ENCODE peak calls at places on chromosome 16, in nine cellular contexts. W is ovary, F is prostate gland, L is breast epithelium, C is body of pancreas, N is transverse colon, V is suprapubic skin, T is right lobe of liver, G is adrenal gland. J is an unnamed sample.

GRCh38 chr16:66275795-66276428 is 90.6 kb upstream of the CDH5 start:
- DNase-seq in W (no peak), F (no peak), L (no peak), C (peak), N (peak), V (no peak), T (no peak), G (no peak), J (peak)

GRCh38 chr16:1351582-1352362 is at the start of the genes GNPTG and TSR3:
- DNase-seq in W (peak), F (peak), L (peak), C (peak), N (peak), V (peak), T (peak), G (peak), J (peak)

GRCh38 chr16:6019490-6019991 is 921.9 kb upstream of the EEF2KMT start:
- DNase-seq in W (no peak), F (no peak), L (no peak), C (no peak), N (no peak), V (no peak), T (no peak), G (no peak), J (no peak)

GRCh38 chr16:55056585-55057520 is 126.2 kb downstream of the IRX5 start:
- DNase-seq in W (no peak), F (no peak), L (no peak), C (no peak), N (no peak), V (no peak), T (no peak), G (no peak), J (no peak)

GRCh38 chr16:54284931-54285413 is 1.6 kb downstream of the IRX3 start:
- DNase-seq in W (no peak), F (no peak), L (no peak), C (no peak), N (no peak), V (peak), T (no peak), G (no peak), J (no peak)

GRCh38 chr16:70685061-70685937 is 554 bp downstream of the MTSS2 start:
- DNase-seq in W (no peak), F (no peak), L (no peak), C (no peak), N (no peak), V (no peak), T (peak), G (no peak), J (no peak)

GRCh38 chr16:64542152-64542551 is 579.7 kb downstream of the CDH11 start:
- DNase-seq in W (no peak), F (no peak), L (no peak), C (no peak), N (no peak), V (no peak), T (no peak), G (no peak), J (no peak)

GRCh38 chr16:23244122-23244521 is 58.0 kb upstream of the SCNN1B start:
- DNase-seq in W (no peak), F (no peak), L (no peak), C (no peak), N (no peak), V (no peak), T (no peak), G (no peak), J (no peak)

GRCh38 chr16:51624083-51624775 is 473.2 kb upstream of the SALL1 start:
- DNase-seq in W (no peak), F (no peak), L (no peak), C (no peak), N (no peak), V (no peak), T (no peak), G (no peak), J (no peak)

GRCh38 chr16:31886227-31886626 is 12.6 kb downstream of the ZNF267 start:
- DNase-seq in W (no peak), F (no peak), L (no peak), C (no peak), N (no peak), V (no peak), T (no peak), G (no peak), J (no peak)
- TF ChIP-seq POLR2A in W (no peak), F (no peak), L (no peak), C (no peak), N (no peak), V (no peak), T (no peak), G (no peak), J (no peak)

GRCh38 chr16:8868272-8869211 is at the start of gene CARHSP1:
- DNase-seq in W (peak), F (peak), L (peak), C (peak), N (peak), V (peak), T (peak), G (peak), J (peak)
- TF ChIP-seq POLR2A in W (peak), F (peak), L (peak), C (peak), N (peak), V (no peak), T (peak), G (peak), J (peak)

GRCh38 chr16:78368121-78369102 is 269.0 kb downstream of the WWOX start:
- DNase-seq in W (no peak), F (no peak), L (no peak), C (no peak), N (no peak), V (no peak), T (no peak), G (no peak), J (no peak)

GRCh38 chr16:78363843-78364242 is 264.4 kb downstream of the WWOX start:
- DNase-seq in W (no peak), F (no peak), L (no peak), C (no peak), N (no peak), V (no peak), T (no peak), G (no peak), J (no peak)

GRCh38 chr16:78365376-78365775 is 265.9 kb downstream of the WWOX start:
- DNase-seq in W (no peak), F (no peak), L (no peak), C (no peak), N (no peak), V (no peak), T (no peak), G (no peak), J (no peak)

GRCh38 chr16:78364501-78364900 is 265.0 kb downstream of the WWOX start:
- DNase-seq in W (no peak), F (no peak), L (no peak), C (no peak), N (no peak), V (no peak), T (no peak), G (no peak), J (no peak)

DNA sequence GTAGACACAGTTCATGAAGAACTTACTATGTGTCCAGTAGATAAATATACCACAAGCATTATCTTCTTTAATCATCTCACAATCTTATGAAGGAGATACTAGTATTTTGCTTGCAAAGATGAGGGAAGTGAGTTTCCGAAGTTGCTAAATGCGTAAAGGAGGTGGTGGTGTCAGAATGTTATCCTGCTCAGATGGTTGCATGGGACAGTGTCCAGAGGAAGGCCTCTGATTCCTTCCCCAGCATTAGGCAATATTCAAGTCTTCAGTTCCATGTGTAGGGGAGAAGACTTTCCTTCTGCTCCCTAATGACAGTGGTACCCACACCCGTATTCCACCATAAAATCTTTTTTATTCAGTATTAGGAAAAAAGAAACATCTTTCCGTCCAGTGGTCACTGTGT is 263.3 kb downstream of the WWOX start:
- DNase-seq in W (no peak), F (no peak), L (no peak), C (no peak), N (no peak), V (no peak), T (no peak), G (no peak), J (no peak)
- TF ChIP-seq POLR2A in W (no peak), F (no peak), L (no peak), C (no peak), N (no peak), V (no peak), T (no peak), G (no peak), J (no peak)

GRCh38 chr16:85867189-85867588 is 31.8 kb upstream of the IRF8 start:
- DNase-seq in W (no peak), F (no peak), L (no peak), C (no peak), N (no peak), V (no peak), T (no peak), G (no peak), J (no peak)
- TF ChIP-seq POLR2A in W (no peak), F (no peak), L (no peak), C (no peak), N (no peak), V (no peak), T (no peak), G (no peak), J (no peak)

GRCh38 chr16:81832801-81833547 is 53.9 kb downstream of the PLCG2 start:
- DNase-seq in W (no peak), F (no peak), L (no peak), C (no peak), N (no peak), V (no peak), T (no peak), G (no peak), J (no peak)

GRCh38 chr16:81834868-81835267 is 55.8 kb downstream of the PLCG2 start:
- DNase-seq in W (no peak), F (no peak), L (no peak), C (no peak), N (no peak), V (no peak), T (no peak), G (no peak), J (no peak)

GRCh38 chr16:81833751-81834150 is 54.7 kb downstream of the PLCG2 start:
- DNase-seq in W (no peak), F (no peak), L (no peak), C (no peak), N (no peak), V (no peak), T (no peak), G (no peak), J (no peak)

GRCh38 chr16:81830845-81831600 is 51.9 kb downstream of the PLCG2 start:
- DNase-seq in W (no peak), F (no peak), L (no peak), C (no peak), N (no peak), V (no peak), T (no peak), G (no peak), J (no peak)

GRCh38 chr16:81831722-81832126 is 52.6 kb downstream of the PLCG2 start:
- DNase-seq in W (no peak), F (peak), L (peak), C (peak), N (peak), V (no peak), T (peak), G (peak), J (no peak)
- TF ChIP-seq POLR2A in W (no peak), F (no peak), L (no peak), C (no peak), N (peak), V (no peak), T (no peak), G (no peak), J (no peak)

GRCh38 chr16:67661101-67661661 is 421 bp downstream of the PARD6A start:
- DNase-seq in W (no peak), F (no peak), L (no peak), C (peak), N (no peak), V (no peak), T (no peak), G (peak), J (peak)

GRCh38 chr16:67660564-67661028 is at the start of gene PARD6A:
- DNase-seq in W (peak), F (peak), L (peak), C (peak), N (peak), V (peak), T (peak), G (peak), J (peak)

GRCh38 chr16:67657751-67658518 is 2.1 kb downstream of the ACD start:
- DNase-seq in W (no peak), F (no peak), L (no peak), C (no peak), N (no peak), V (no peak), T (no peak), G (no peak), J (no peak)

GRCh38 chr16:67658849-67659674 is 998 bp downstream of the ACD start:
- DNase-seq in W (no peak), F (no peak), L (no peak), C (no peak), N (no peak), V (peak), T (no peak), G (no peak), J (no peak)

DNA sequence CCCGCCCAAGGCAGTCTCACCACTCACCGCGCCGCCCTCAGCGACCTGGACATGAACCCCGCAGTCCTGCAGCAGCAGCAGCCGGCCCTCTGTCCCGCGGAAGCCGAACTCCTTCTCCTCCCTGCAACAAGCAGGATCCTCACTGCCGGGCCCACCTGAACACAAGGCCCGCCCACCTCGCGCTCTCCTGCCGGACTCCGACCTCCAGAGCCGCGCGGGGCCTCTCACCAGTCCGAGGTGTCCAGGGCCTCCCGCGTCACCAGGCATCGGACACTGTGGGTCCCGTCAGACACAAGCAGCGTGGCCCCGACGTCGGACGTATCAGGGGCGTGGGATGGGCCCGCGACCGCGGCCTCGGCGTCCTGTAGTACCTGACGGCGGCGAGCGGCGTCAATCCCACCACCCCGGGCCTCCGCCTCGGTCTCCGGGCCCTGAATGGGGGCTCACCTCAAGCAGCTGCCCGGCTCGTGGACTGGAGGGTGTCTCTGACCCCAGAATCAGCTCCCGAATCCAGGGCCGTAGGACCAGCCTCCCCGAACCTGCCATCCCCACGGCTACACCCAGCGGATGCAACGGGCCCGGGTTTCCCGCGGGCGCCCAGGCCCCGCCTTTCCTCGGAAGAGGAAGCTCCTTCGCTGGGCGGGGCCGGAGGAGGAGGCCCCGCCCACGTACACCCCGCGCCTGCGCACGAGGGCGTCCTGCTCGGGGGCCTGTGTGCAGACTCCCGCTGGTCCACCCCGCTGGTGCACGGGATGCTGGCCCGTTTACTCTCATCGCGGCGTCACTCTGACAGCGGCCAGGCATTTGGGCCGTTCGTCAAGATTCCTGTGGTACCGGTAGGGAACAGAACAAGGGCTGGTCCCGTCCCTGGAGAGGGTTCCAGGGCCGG is at the start of gene ACD:
- DNase-seq in W (peak), F (peak), L (peak), C (peak), N (peak), V (peak), T (peak), G (peak), J (peak)
- TF ChIP-seq POLR2A in W (peak), F (peak), L (peak), C (peak), N (peak), V (no peak), T (peak), G (peak), J (peak)

GRCh38 chr16:9709221-9709620 is 473.0 kb downstream of the GRIN2A start:
- DNase-seq in W (no peak), F (no peak), L (no peak), C (no peak), N (no peak), V (no peak), T (no peak), G (no peak), J (no peak)
- TF ChIP-seq POLR2A in W (no peak), F (no peak), L (no peak), C (no peak), N (no peak), V (no peak), T (no peak), G (no peak), J (no peak)

J was measured in H54.